ENCODE peak calls at places on chromosomes 16 and 17, in six cellular contexts. N is cardiac muscle cell; I is upper lobe of right lung; U is tibial artery; Y is OCI-LY7; L is CD8-positive, alpha-beta memory T cell. F is an unnamed sample.

GRCh38 chr16:57960826-57961472 is 10.0 kb downstream of the CNGB1 start:
- DNase-seq in N (no peak), I (peak), U (no peak), Y (no peak), L (peak), F (no peak)

GRCh38 chr16:85170066-85171003 is 58.1 kb upstream of the CIBAR2 start:
- DNase-seq in N (no peak), I (no peak), U (no peak), Y (no peak), L (peak), F (no peak)

GRCh38 chr16:20868890-20869289 is 31.3 kb downstream of the DCUN1D3 start:
- DNase-seq in N (peak), I (peak), U (peak), Y (no peak), L (no peak), F (peak)

GRCh38 chr16:74751658-74752057 is 23.0 kb downstream of the FA2H start:
- DNase-seq in N (no peak), I (no peak), U (no peak), Y (no peak), L (no peak), F (no peak)

GRCh38 chr16:11232852-11233726 is 22.9 kb downstream of the SOCS1 start:
- DNase-seq in N (no peak), I (peak), U (peak), Y (peak), L (peak), F (peak)

GRCh38 chr16:51577621-51578303 is 426.7 kb upstream of the SALL1 start:
- DNase-seq in N (no peak), I (no peak), U (no peak), Y (no peak), L (no peak), F (no peak)

GRCh38 chr17:42171831-42172230 is 9.1 kb downstream of the KCNH4 start:
- DNase-seq in N (no peak), I (no peak), U (no peak), Y (no peak), L (no peak), F (no peak)

GRCh38 chr17:17684901-17685774 is 3.9 kb downstream of the RAI1 start:
- DNase-seq in N (peak), I (peak), U (no peak), Y (no peak), L (no peak), F (peak)

GRCh38 chr17:40086150-40087044 is 14.0 kb downstream of the NR1D1 start:
- DNase-seq in N (peak), I (peak), U (peak), Y (peak), L (peak), F (no peak)

GRCh38 chr16:48392407-48392806 is 7.2 kb upstream of the SIAH1 start:
- DNase-seq in N (no peak), I (no peak), U (no peak), Y (no peak), L (no peak), F (no peak)

GRCh38 chr16:52861614-52862022 is 191.1 kb downstream of the CHD9NB start:
- DNase-seq in N (peak), I (no peak), U (no peak), Y (no peak), L (no peak), F (no peak)

GRCh38 chr17:41367426-41368075 is 2.1 kb downstream of the KRT33B start:
- DNase-seq in N (peak), I (no peak), U (no peak), Y (no peak), L (no peak), F (no peak)

GRCh38 chr17:42016411-42016831 is 818 bp downstream of the DNAJC7 start:
- DNase-seq in N (peak), I (no peak), U (no peak), Y (peak), L (no peak), F (no peak)

GRCh38 chr16:74724820-74725549 is 24.3 kb upstream of the MLKL start:
- DNase-seq in N (peak), I (no peak), U (no peak), Y (no peak), L (no peak), F (no peak)

GRCh38 chr17:63681530-63681929 is 18.4 kb downstream of the LIMD2 start:
- DNase-seq in N (no peak), I (no peak), U (no peak), Y (no peak), L (no peak), F (peak)

GRCh38 chr17:40500190-40500589 is 1.2 kb downstream of the TNS4 start:
- DNase-seq in N (no peak), I (no peak), U (no peak), Y (no peak), L (no peak), F (no peak)

GRCh38 chr17:28916302-28916934 is 13.5 kb upstream of the DHRS13 start:
- DNase-seq in N (peak), I (peak), U (peak), Y (peak), L (peak), F (peak)

GRCh38 chr16:57651344-57652333 is 16.5 kb upstream of the ADGRG3 start:
- DNase-seq in N (no peak), I (no peak), U (no peak), Y (peak), L (no peak), F (no peak)

GRCh38 chr16:66534376-66534799 is 15.5 kb downstream of the TK2 start:
- DNase-seq in N (no peak), I (no peak), U (no peak), Y (no peak), L (no peak), F (no peak)

GRCh38 chr17:49546546-49547535 is 28.8 kb upstream of the NXPH3 start:
- DNase-seq in N (no peak), I (no peak), U (no peak), Y (no peak), L (no peak), F (no peak)

GRCh38 chr17:52376137-52376536 is 217.6 kb upstream of the CA10 start:
- DNase-seq in N (no peak), I (no peak), U (no peak), Y (no peak), L (no peak), F (no peak)

GRCh38 chr16:88393034-88393433 is 10.3 kb downstream of the ZNF469 start:
- DNase-seq in N (no peak), I (no peak), U (peak), Y (no peak), L (no peak), F (peak)

GRCh38 chr16:88393571-88393970 is 10.8 kb downstream of the ZNF469 start:
- DNase-seq in N (no peak), I (no peak), U (no peak), Y (no peak), L (no peak), F (peak)

GRCh38 chr16:88391497-88391850 is 8.7 kb downstream of the ZNF469 start:
- DNase-seq in N (no peak), I (no peak), U (no peak), Y (no peak), L (no peak), F (no peak)

GRCh38 chr16:88392111-88392510 is 9.4 kb downstream of the ZNF469 start:
- DNase-seq in N (no peak), I (no peak), U (no peak), Y (no peak), L (no peak), F (no peak)

DNA sequence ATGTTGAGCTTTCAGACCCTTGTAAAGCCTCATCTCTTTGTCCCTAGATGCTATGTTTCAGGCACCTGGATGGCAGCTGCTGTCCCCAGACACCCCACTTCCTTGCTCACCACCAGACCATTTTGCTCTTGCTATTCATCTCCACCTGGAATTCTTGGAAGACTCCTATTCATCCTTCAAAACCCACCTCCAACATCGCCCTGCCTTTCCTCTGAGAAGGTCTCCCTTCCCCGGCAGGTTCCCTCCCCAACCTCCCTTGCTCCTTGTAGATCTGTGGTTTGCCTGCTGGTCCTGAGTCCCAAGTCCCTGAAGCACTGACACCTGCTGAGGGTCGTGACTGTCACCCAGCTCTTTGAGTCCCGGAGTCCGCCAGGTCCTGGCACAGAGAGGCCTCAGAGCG is 9.9 kb downstream of the ZNF469 start:
- DNase-seq in N (no peak), I (no peak), U (no peak), Y (no peak), L (no peak), F (no peak)
- H3K4me3 ChIP-seq in N (no peak), I (no peak), U (no peak), Y (no peak), L (no peak), F (no peak)

GRCh38 chr16:89257281-89257731 is 39.8 kb downstream of the ZNF778 start:
- DNase-seq in N (peak), I (no peak), U (no peak), Y (no peak), L (no peak), F (peak)
- H3K27ac ChIP-seq in N (no peak), I (peak), U (no peak), Y (no peak), L (no peak), F (no peak)

GRCh38 chr17:27458524-27458908 is 2.3 kb downstream of the KSR1 start:
- DNase-seq in N (no peak), I (no peak), U (no peak), Y (no peak), L (no peak), F (no peak)
- H3K4me3 ChIP-seq in N (no peak), I (peak), U (no peak), Y (no peak), L (no peak), F (no peak)

DNA sequence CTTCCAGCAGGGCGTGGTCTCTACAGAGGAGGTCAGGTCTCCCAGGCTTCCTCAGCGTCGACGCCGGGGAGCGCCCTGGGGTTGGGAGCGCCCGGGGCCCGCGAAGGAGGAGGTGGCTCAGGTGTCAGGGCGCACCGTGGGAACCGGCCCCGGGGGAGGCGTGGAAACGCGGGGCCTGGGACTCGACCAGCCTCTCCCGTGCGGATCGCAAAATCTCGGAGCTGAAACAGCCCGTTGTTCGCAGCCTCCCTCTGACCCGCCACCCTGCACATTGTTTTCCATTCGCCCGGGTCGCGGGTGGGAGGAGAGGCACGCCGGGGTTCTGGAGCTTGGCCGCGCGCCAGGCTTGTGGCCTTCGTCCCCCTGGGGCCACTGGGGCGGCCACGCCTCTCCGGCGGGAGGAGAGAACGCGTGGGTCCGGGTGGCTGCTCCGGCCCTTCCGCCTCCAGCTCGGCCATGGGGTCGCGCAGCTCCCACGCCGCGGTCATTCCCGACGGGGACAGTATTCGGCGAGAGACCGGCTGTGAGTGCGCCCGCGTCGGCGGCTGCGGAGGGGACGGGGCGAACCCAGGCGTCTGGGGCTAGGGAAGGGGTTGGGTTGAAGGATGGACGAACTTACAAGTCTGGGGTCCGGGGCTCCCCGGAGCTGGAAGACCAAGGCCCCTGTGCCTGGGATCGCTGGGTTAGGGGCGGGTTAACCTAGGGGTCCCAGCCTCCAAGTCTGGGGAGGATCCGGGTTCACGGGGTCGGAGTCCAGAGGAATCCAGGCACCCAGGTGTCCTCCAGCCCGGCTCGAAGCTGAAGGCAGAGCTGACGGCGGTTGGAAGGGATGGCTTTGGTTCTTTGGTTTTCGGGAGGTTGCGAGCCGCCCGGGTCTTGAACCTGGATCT is at the start of gene CHP2:
- DNase-seq in N (no peak), I (peak), U (no peak), Y (no peak), L (no peak), F (no peak)
- H3K27ac ChIP-seq in N (no peak), I (no peak), U (no peak), Y (no peak), L (no peak), F (no peak)

GRCh38 chr17:31919802-31920525 is 16.8 kb upstream of the SUZ12 start:
- DNase-seq in N (peak), I (peak), U (no peak), Y (no peak), L (no peak), F (no peak)

GRCh38 chr17:31918701-31919128 is 17.2 kb upstream of the UTP6 start:
- DNase-seq in N (peak), I (no peak), U (no peak), Y (no peak), L (no peak), F (no peak)

GRCh38 chr17:31917065-31917529 is 15.6 kb upstream of the UTP6 start:
- DNase-seq in N (peak), I (peak), U (no peak), Y (no peak), L (no peak), F (peak)

GRCh38 chr17:31915456-31916100 is 14.1 kb upstream of the UTP6 start:
- DNase-seq in N (no peak), I (no peak), U (no peak), Y (no peak), L (no peak), F (no peak)

DNA sequence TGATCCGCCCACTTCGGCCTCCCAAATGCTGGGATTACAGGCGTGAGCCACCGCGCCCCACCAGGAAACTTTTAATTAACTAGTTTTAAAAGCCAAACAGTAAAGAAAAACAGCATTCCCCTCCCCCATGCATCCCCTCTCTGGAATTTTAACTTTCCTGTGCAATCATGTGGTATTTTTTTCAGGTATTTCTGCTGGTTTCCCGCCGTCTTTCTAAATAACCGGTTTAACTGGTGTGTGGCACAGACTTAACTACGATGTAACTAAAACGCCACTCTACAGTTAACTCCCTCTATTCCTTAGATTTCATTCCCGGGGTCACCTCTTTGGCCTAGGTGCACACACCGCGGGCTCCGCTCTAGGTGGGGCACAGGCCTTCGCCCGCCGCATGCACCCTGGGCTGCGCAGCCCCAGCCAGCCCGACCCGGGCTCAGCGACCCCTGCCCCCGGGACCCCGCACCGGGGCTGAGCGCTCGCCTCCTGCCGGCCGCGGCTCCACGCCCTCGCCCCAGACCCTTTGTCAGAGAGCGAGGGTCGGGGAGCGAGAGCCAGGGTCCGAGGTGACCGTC is 15.1 kb upstream of the UTP6 start:
- DNase-seq in N (no peak), I (no peak), U (no peak), Y (no peak), L (no peak), F (no peak)
- H3K4me3 ChIP-seq in N (no peak), I (no peak), U (no peak), Y (no peak), L (no peak), F (peak)

F was measured in upper lobe of left lung.